ENCODE peak calls at places on chromosomes 12 and 14, in four cellular contexts. One of them, this sample, is unnamed.

GRCh38 chr12:57439762-57440266 is 5.2 kb downstream of the INHBC start:
- DNase-seq in HFF-Myc: no peak
- DNase-seq in cardiac muscle cell: no peak
- DNase-seq in PC-9: no peak
- DNase-seq in this sample: no peak

GRCh38 chr12:33439587-33440011 is at the start of gene SYT10:
- DNase-seq in HFF-Myc: no peak
- DNase-seq in cardiac muscle cell: peak
- DNase-seq in PC-9: no peak
- DNase-seq in this sample: no peak

GRCh38 chr12:107320031-107320928 is 226.9 kb upstream of the CRY1 start:
- DNase-seq in HFF-Myc: no peak
- DNase-seq in cardiac muscle cell: peak
- DNase-seq in PC-9: peak
- DNase-seq in this sample: no peak

GRCh38 chr12:48716168-48716492 is 377 bp downstream of the CCNT1 start:
- DNase-seq in HFF-Myc: no peak
- DNase-seq in cardiac muscle cell: no peak
- DNase-seq in PC-9: no peak
- DNase-seq in this sample: no peak

GRCh38 chr12:44847888-44848770 is 28.0 kb downstream of the NELL2 start:
- DNase-seq in HFF-Myc: no peak
- DNase-seq in cardiac muscle cell: no peak
- DNase-seq in PC-9: no peak
- DNase-seq in this sample: no peak

GRCh38 chr14:92960706-92961566 is 38.0 kb downstream of the CHGA start:
- DNase-seq in HFF-Myc: no peak
- DNase-seq in cardiac muscle cell: no peak
- DNase-seq in PC-9: peak
- DNase-seq in this sample: no peak

GRCh38 chr12:69837191-69838085 is 12.4 kb downstream of the MYRFL start:
- DNase-seq in HFF-Myc: no peak
- DNase-seq in cardiac muscle cell: no peak
- DNase-seq in PC-9: no peak
- DNase-seq in this sample: no peak

GRCh38 chr14:69948311-69948710 is 69.1 kb downstream of the SMOC1 start:
- DNase-seq in HFF-Myc: no peak
- DNase-seq in cardiac muscle cell: no peak
- DNase-seq in PC-9: no peak
- DNase-seq in this sample: no peak

GRCh38 chr14:70289138-70289537 is 70.3 kb downstream of the COX16 start:
- DNase-seq in HFF-Myc: no peak
- DNase-seq in cardiac muscle cell: no peak
- DNase-seq in PC-9: no peak
- DNase-seq in this sample: no peak

GRCh38 chr12:90851800-90852718 is 102.9 kb downstream of the CCER1 start:
- DNase-seq in HFF-Myc: no peak
- DNase-seq in cardiac muscle cell: no peak
- DNase-seq in PC-9: no peak
- DNase-seq in this sample: no peak

GRCh38 chr12:105275997-105276760 is 40.2 kb upstream of the APPL2 start:
- DNase-seq in HFF-Myc: no peak
- DNase-seq in cardiac muscle cell: no peak
- DNase-seq in PC-9: no peak
- DNase-seq in this sample: no peak

GRCh38 chr14:88170333-88170732 is 152.7 kb downstream of the KCNK10 start:
- DNase-seq in HFF-Myc: no peak
- DNase-seq in cardiac muscle cell: no peak
- DNase-seq in PC-9: no peak
- DNase-seq in this sample: no peak

GRCh38 chr12:30064906-30065305 is 281.2 kb upstream of the TMTC1 start:
- DNase-seq in HFF-Myc: no peak
- DNase-seq in cardiac muscle cell: no peak
- DNase-seq in PC-9: no peak
- DNase-seq in this sample: no peak

GRCh38 chr12:44930972-44931600 is 55.0 kb upstream of the NELL2 start:
- DNase-seq in HFF-Myc: peak
- DNase-seq in cardiac muscle cell: peak
- DNase-seq in PC-9: no peak
- DNase-seq in this sample: no peak

GRCh38 chr12:111126331-111126730 is 206.0 kb upstream of the MYL2 start:
- DNase-seq in HFF-Myc: no peak
- DNase-seq in cardiac muscle cell: no peak
- DNase-seq in PC-9: no peak
- DNase-seq in this sample: no peak